ENCODE peak calls at places on chromosome 21, in four cellular contexts. Q is IMR-90, O is mesendoderm, D is H1. V is an unnamed sample.

GRCh38 chr21:29224006-29224405 is 74.7 kb upstream of the BACH1 start:
- DNase-seq in Q (no peak), O (no peak), D (no peak), V (no peak)

GRCh38 chr21:36400719-36401118 is 15.5 kb downstream of the CHAF1B start:
- DNase-seq in Q (no peak), O (no peak), D (no peak), V (no peak)

GRCh38 chr21:28447453-28447852 is 545.2 kb downstream of the LTN1 start:
- DNase-seq in Q (peak; percentile 68), O (no peak), D (no peak), V (no peak)

GRCh38 chr21:43599728-43600127 is 59.6 kb downstream of the HSF2BP start:
- DNase-seq in Q (no peak), O (no peak), D (no peak), V (no peak)

GRCh38 chr21:46457801-46458314 is 833 bp upstream of the DIP2A start:
- DNase-seq in Q (peak; percentile 40), O (peak; percentile 66), D (no peak), V (peak; percentile 37)

GRCh38 chr21:16322423-16322822 is 592.6 kb downstream of the USP25 start:
- DNase-seq in Q (no peak), O (no peak), D (no peak), V (no peak)

GRCh38 chr21:37064841-37065240 is 8.0 kb downstream of the PIGP start:
- DNase-seq in Q (peak; percentile 66), O (no peak), D (no peak), V (no peak)

GRCh38 chr21:36150192-36150711 is 6.4 kb upstream of the DOP1B start:
- DNase-seq in Q (peak; percentile 54), O (no peak), D (no peak), V (no peak)

GRCh38 chr21:35801388-35801787 is 258.9 kb downstream of the SETD4 start:
- DNase-seq in Q (no peak), O (no peak), D (no peak), V (no peak)

GRCh38 chr21:28142692-28143091 is 850.0 kb downstream of the LTN1 start:
- DNase-seq in Q (peak; percentile 91), O (no peak), D (no peak), V (no peak)

GRCh38 chr21:27513825-27514224 is 546.9 kb upstream of the ADAMTS5 start:
- DNase-seq in Q (no peak), O (no peak), D (no peak), V (no peak)

GRCh38 chr21:29257701-29258100 is 41.0 kb upstream of the BACH1 start:
- DNase-seq in Q (no peak), O (no peak), D (no peak), V (no peak)

GRCh38 chr21:42651515-42652401 is 1.7 kb upstream of the PDE9A start:
- DNase-seq in Q (no peak), O (no peak), D (no peak), V (no peak)

GRCh38 chr21:44082648-44083436 is 24.4 kb upstream of the PWP2 start:
- DNase-seq in Q (no peak), O (no peak), D (no peak), V (no peak)

GRCh38 chr21:35198004-35198403 is 148.9 kb upstream of the RUNX1 start:
- DNase-seq in Q (peak; percentile 96), O (peak; percentile 68), D (no peak), V (no peak)

GRCh38 chr21:28737671-28738279 is 254.9 kb downstream of the LTN1 start:
- DNase-seq in Q (peak; percentile 59), O (peak; percentile 30), D (no peak), V (no peak)

GRCh38 chr21:43861716-43862115 is 3.3 kb upstream of the AGPAT3 start:
- DNase-seq in Q (no peak), O (no peak), D (no peak), V (no peak)

GRCh38 chr21:17813353-17813752 is 5.8 kb downstream of the C21orf91 start:
- DNase-seq in Q (peak; percentile 41), O (no peak), D (no peak), V (no peak)

GRCh38 chr21:43903451-43904091 is 38.5 kb downstream of the AGPAT3 start:
- DNase-seq in Q (no peak), O (no peak), D (no peak), V (no peak)

GRCh38 chr21:32581732-32582131 is 3.6 kb downstream of the TCP10L start:
- DNase-seq in Q (no peak), O (no peak), D (no peak), V (no peak)

GRCh38 chr21:46414965-46415275 is 43.8 kb upstream of the DIP2A start:
- DNase-seq in Q (no peak), O (no peak), D (no peak), V (no peak)

GRCh38 chr21:20996421-20997307 is 1.5 kb upstream of the NCAM2 start:
- DNase-seq in Q (peak; percentile 16), O (peak; percentile 70), D (no peak), V (peak; percentile 31)

GRCh38 chr21:36235058-36235582 is 78.5 kb downstream of the DOP1B start:
- DNase-seq in Q (no peak), O (peak; percentile 83), D (no peak), V (no peak)

GRCh38 chr21:35303085-35303484 is 254.0 kb upstream of the RUNX1 start:
- DNase-seq in Q (peak; percentile 93), O (no peak), D (no peak), V (no peak)

GRCh38 chr21:43768868-43769167 is 7.3 kb downstream of the CSTB start:
- DNase-seq in Q (no peak), O (peak; percentile 53), D (peak; percentile 53), V (no peak)

GRCh38 chr21:45322960-45323461 is 35.3 kb upstream of the POFUT2 start:
- DNase-seq in Q (no peak), O (no peak), D (no peak), V (peak; percentile 36)

GRCh38 chr21:45323487-45324380 is 36.0 kb upstream of the POFUT2 start:
- DNase-seq in Q (peak; percentile 39), O (no peak), D (peak; percentile 60), V (no peak)

GRCh38 chr21:45325206-45326168 is 37.8 kb upstream of the POFUT2 start:
- DNase-seq in Q (no peak), O (no peak), D (no peak), V (no peak)

GRCh38 chr21:45326169-45326833 is 38.6 kb upstream of the POFUT2 start:
- DNase-seq in Q (peak; percentile 42), O (no peak), D (no peak), V (no peak)

GRCh38 chr21:45324430-45325205 is 36.9 kb upstream of the POFUT2 start:
- DNase-seq in Q (no peak), O (peak; percentile 58), D (no peak), V (no peak)
- H4K8ac ChIP-seq in Q (no peak overlapping the region), O (no peak overlapping the region), D (no peak overlapping the region), V (no peak overlapping the region)

DNA sequence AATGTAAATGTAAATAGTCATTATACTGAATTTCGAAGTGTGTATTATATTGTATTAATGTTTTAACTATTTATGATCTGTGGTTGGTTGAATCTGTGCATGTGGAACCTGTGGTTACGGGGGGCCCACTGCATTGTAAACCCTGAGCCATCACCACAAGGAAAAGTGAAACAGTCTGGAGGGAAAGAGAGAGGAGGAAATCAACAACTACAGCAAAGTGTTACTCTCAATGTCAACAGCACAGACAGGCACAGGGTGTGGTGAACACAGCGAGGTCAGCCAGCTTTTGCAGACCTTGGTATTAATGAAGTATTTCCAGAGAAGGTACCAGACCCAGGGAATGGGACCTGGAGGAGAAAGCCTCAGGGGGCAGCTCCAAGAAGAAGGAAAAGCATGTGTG is 37.1 kb upstream of the BACE2 start:
- DNase-seq in Q (no peak), O (no peak), D (no peak), V (no peak)
- H4K5ac ChIP-seq in Q (no peak overlapping the region), O (no peak overlapping the region), D (no peak overlapping the region), V (no peak overlapping the region)

GRCh38 chr21:38679531-38679930 is 126.2 kb upstream of the ETS2 start:
- DNase-seq in Q (peak; percentile 62), O (no peak), D (no peak), V (no peak)
- H4K8ac ChIP-seq in Q (no peak overlapping the region), O (no peak overlapping the region), D (no peak overlapping the region), V (no peak overlapping the region)

GRCh38 chr21:39117571-39117970 is 65.7 kb downstream of the PSMG1 start:
- DNase-seq in Q (no peak), O (no peak), D (peak; percentile 33), V (no peak)

GRCh38 chr21:39116761-39117425 is 66.4 kb downstream of the PSMG1 start:
- DNase-seq in Q (no peak), O (no peak), D (peak; percentile 35), V (no peak)

GRCh38 chr21:39114871-39115658 is 68.2 kb downstream of the PSMG1 start:
- DNase-seq in Q (peak; percentile 74), O (no peak), D (no peak), V (no peak)

GRCh38 chr21:39118061-39118460 is 65.2 kb downstream of the PSMG1 start:
- DNase-seq in Q (no peak), O (no peak), D (peak; percentile 20), V (no peak)

GRCh38 chr21:39115659-39116235 is 67.5 kb downstream of the PSMG1 start:
- DNase-seq in Q (no peak), O (no peak), D (peak; percentile 33), V (no peak)
- H4K5ac ChIP-seq in Q (no peak overlapping the region), O (no peak overlapping the region), D (no peak overlapping the region), V (no peak overlapping the region)

GRCh38 chr21:15210235-15210678 is 145.5 kb upstream of the NRIP1 start:
- DNase-seq in Q (no peak), O (peak; percentile 26), D (no peak), V (peak; percentile 29)

GRCh38 chr21:15207635-15208370 is 143.0 kb upstream of the NRIP1 start:
- DNase-seq in Q (no peak), O (no peak), D (no peak), V (no peak)

GRCh38 chr21:15209224-15209623 is 144.4 kb upstream of the NRIP1 start:
- DNase-seq in Q (no peak), O (no peak), D (no peak), V (no peak)

GRCh38 chr21:15207231-15207630 is 142.4 kb upstream of the NRIP1 start:
- DNase-seq in Q (no peak), O (no peak), D (no peak), V (no peak)

DNA sequence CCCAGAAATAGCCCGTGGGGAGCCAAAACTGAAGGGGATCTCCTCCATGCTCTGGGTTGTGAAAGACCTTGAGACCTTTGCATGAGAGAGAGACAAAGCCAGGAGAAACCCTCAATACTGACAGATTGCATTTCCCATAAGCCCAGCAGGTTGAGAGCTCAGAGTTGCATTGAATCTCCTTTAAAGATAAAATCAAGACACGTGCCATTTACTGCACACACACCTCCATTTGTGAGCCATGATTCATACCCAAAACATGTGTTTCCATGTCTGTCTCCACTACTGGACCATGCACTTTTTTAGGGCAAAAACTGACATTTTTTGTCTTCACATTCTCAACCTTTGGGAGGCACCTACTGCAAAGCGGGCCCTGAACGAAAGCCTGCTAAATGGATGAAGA is 144.0 kb upstream of the NRIP1 start:
- DNase-seq in Q (no peak), O (no peak), D (no peak), V (no peak)
- H4K8ac ChIP-seq in Q (no peak overlapping the region), O (no peak overlapping the region), D (no peak overlapping the region), V (no peak overlapping the region)

GRCh38 chr21:26124896-26125295 is 45.7 kb downstream of the APP start:
- DNase-seq in Q (no peak), O (no peak), D (no peak), V (no peak)

GRCh38 chr21:26127073-26127814 is 43.3 kb downstream of the APP start:
- DNase-seq in Q (no peak), O (no peak), D (no peak), V (no peak)

GRCh38 chr21:26126168-26126553 is 44.4 kb downstream of the APP start:
- DNase-seq in Q (no peak), O (peak; percentile 46), D (no peak), V (no peak)

GRCh38 chr21:26124421-26124833 is 46.1 kb downstream of the APP start:
- DNase-seq in Q (peak; percentile 67), O (peak; percentile 64), D (no peak), V (no peak)

GRCh38 chr21:26125433-26126167 is 45.0 kb downstream of the APP start:
- DNase-seq in Q (peak; percentile 28), O (peak; percentile 34), D (no peak), V (no peak)
- H4K5ac ChIP-seq in Q (no peak overlapping the region), O (no peak overlapping the region), D (no peak overlapping the region), V (no peak overlapping the region)

V was measured in H9.